ENCODE peak calls at places on chromosomes 12 and 14, in six cellular contexts. K, I, O, Z, U and X are unnamed samples.

GRCh38 chr12:75814856-75815754 is 216.5 kb downstream of the PHLDA1 start:
- DNase-seq in K (no peak), I (no peak), O (peak), Z (peak), U (peak), X (peak)

GRCh38 chr12:76065917-76066316 is 18.6 kb downstream of the NAP1L1 start:
- DNase-seq in K (no peak), I (no peak), O (no peak), Z (no peak), U (no peak), X (no peak)

GRCh38 chr12:4015225-4016076 is 142.3 kb upstream of the PARP11 start:
- DNase-seq in K (no peak), I (no peak), O (no peak), Z (no peak), U (no peak), X (no peak)

GRCh38 chr12:15728118-15728598 is 61.0 kb downstream of the EPS8 start:
- DNase-seq in K (no peak), I (no peak), O (peak), Z (peak), U (peak), X (peak)

GRCh38 chr14:103296007-103296406 is 38.0 kb upstream of the EIF5 start:
- DNase-seq in K (no peak), I (no peak), O (peak), Z (peak), U (peak), X (peak)

GRCh38 chr12:49346659-49347306 is at the start of gene DNAJC22:
- DNase-seq in K (peak), I (no peak), O (no peak), Z (peak), U (peak), X (no peak)

GRCh38 chr12:95208678-95209077 is 8.6 kb downstream of the FGD6 start:
- DNase-seq in K (no peak), I (no peak), O (no peak), Z (no peak), U (no peak), X (no peak)

GRCh38 chr14:99229654-99230215 is 42.3 kb downstream of the BCL11B start:
- DNase-seq in K (no peak), I (peak), O (no peak), Z (no peak), U (no peak), X (no peak)

GRCh38 chr12:127926004-127926403 is 341.0 kb upstream of the TMEM132C start:
- DNase-seq in K (no peak), I (no peak), O (peak), Z (peak), U (peak), X (peak)

GRCh38 chr12:121536058-121536928 is 44.5 kb downstream of the KDM2B start:
- DNase-seq in K (peak), I (peak), O (peak), Z (peak), U (no peak), X (peak)

GRCh38 chr14:88868558-88869159 is 44.2 kb downstream of the TTC8 start:
- DNase-seq in K (peak), I (no peak), O (peak), Z (peak), U (peak), X (peak)

GRCh38 chr14:72416892-72417291 is 477.0 kb downstream of the DPF3 start:
- DNase-seq in K (no peak), I (no peak), O (no peak), Z (no peak), U (peak), X (no peak)